ENCODE peak calls at places on chromosomes 3 and 15, in ten cellular contexts. B is CD4-positive, CD25-positive, alpha-beta regulatory T cell; P is breast epithelium; L is lung; J is heart left ventricle; R is upper lobe of left lung; C is right lobe of liver; X is right atrium auricular region; Q is esophagus muscularis mucosa; Z is left ventricle myocardium inferior. I is an unnamed sample.

GRCh38 chr3:162489853-162490252 is 993.2 kb downstream of the OTOL1 start:
- DNase-seq in P (no peak), Q (no peak), C (no peak), B (no peak), R (no peak), Z (no peak), J (no peak), L (no peak), X (no peak), I (peak; percentile 17)

GRCh38 chr3:48426401-48426909 is 3.4 kb downstream of the PLXNB1 start:
- DNase-seq in Q (no peak), R (no peak), Z (peak; percentile 69), B (no peak), J (peak; percentile 78), P (no peak), X (no peak), L (no peak), C (no peak), I (no peak)

GRCh38 chr15:35281515-35281914 is 196.4 kb upstream of the NANOGP8 start:
- DNase-seq in L (no peak), Q (no peak), J (no peak), C (no peak), Z (no peak), P (no peak), R (no peak), B (no peak), X (no peak), I (no peak)

GRCh38 chr3:194379231-194379630 is 9.7 kb upstream of the LRRC15 start:
- DNase-seq in C (no peak), P (no peak), R (no peak), L (no peak), Q (no peak), J (no peak), Z (no peak), X (no peak), B (no peak), I (no peak)

GRCh38 chr3:52286777-52287110 is 884 bp upstream of the GLYCTK start:
- DNase-seq in C (peak; percentile 84), P (peak; percentile 7), Z (no peak), B (no peak), Q (no peak), R (no peak), X (no peak), L (no peak), J (no peak), I (no peak)

GRCh38 chr3:194900886-194901522 is 215.3 kb downstream of the FAM43A start:
- DNase-seq in R (no peak), Z (no peak), X (no peak), B (no peak), Q (peak; percentile 77), C (no peak), P (no peak), J (peak; percentile 33), L (peak; percentile 16), I (no peak)

GRCh38 chr3:151769175-151769574 is 35.4 kb downstream of the AADACL2 start:
- DNase-seq in Q (no peak), Z (no peak), X (no peak), L (no peak), B (no peak), R (no peak), J (no peak), C (no peak), P (no peak), I (no peak)

GRCh38 chr3:29319262-29319661 is 38.4 kb downstream of the RBMS3 start:
- DNase-seq in P (no peak), Z (no peak), B (no peak), J (no peak), L (no peak), X (no peak), C (no peak), R (no peak), Q (no peak), I (no peak)

GRCh38 chr3:128348805-128349531 is 117.7 kb downstream of the DNAJB8 start:
- DNase-seq in R (no peak), J (no peak), C (peak; percentile 31), X (no peak), Q (no peak), P (no peak), Z (no peak), B (no peak), L (no peak), I (no peak)

GRCh38 chr3:53185761-53186465 is 24.9 kb downstream of the PRKCD start:
- DNase-seq in Z (no peak), Q (no peak), C (no peak), X (no peak), P (no peak), L (no peak), J (no peak), B (no peak), R (no peak), I (no peak)

DNA sequence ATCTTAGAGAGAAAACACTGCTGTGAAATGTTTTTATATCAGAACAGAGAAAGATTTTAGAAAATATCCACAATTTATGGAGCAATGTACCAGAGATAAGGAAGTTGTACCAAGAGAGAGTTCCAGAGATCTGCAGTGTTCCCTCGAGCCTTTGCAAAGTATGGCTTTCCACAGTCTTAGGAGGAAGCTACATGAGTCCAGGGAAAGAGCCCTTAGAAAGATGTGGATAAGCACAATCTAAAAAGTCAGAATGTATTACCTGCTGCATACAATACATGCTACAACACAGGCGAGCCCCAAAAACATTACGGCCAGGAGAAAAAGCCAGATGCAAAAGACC is 56.4 kb downstream of the ZNF860 start:
- DNase-seq in L (no peak), B (no peak), P (no peak), J (no peak), R (no peak), C (no peak), Q (no peak), X (no peak), Z (no peak), I (no peak)
- H3K27ac ChIP-seq in L (no peak overlapping the region), B (no peak overlapping the region), P (no peak overlapping the region), J (no peak overlapping the region), R (no peak overlapping the region), C (no peak overlapping the region), Q (no peak overlapping the region), X (no peak overlapping the region), Z (no peak overlapping the region), I (no peak overlapping the region)

GRCh38 chr15:25790003-25790660 is 73.0 kb downstream of the ATP10A start:
- DNase-seq in P (no peak), L (no peak), J (peak; percentile 62), Z (peak; percentile 55), C (no peak), Q (peak; percentile 95), X (peak; percentile 80), B (no peak), R (no peak), I (peak; percentile 74)
- H3K4me1 ChIP-seq in P (no peaks in the 10 kb centered on the region), L (no peaks in the 10 kb centered on the region), J (no peaks in the 10 kb centered on the region), Z (peaks cover 21% of the 10 kb centered on the region), C (no peaks in the 10 kb centered on the region), Q (peaks cover 91% of the 10 kb centered on the region), X (peaks cover 30% of the 10 kb centered on the region), B (no peaks in the 10 kb centered on the region), R (peaks cover 19% of the 10 kb centered on the region), I (peaks cover 22% of the 10 kb centered on the region)

DNA sequence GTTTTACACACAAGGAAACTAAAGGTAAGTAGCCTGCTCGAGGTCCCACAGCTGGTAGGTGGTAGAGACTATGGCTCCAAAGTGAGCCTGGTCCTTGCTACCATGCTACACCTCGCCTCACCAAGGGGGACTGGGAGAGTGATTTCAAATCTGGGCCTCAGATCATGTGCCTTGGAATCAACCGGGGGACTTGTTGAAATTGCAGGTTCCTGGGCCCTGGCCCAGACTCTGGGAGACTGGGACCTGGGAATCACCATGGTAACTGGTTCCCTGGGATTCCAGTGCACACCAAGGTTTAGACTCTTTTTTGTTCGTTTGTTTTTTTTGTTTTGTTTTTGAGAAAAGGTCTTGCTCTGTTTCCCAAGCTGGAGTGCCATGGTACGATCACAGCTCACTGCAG is 21.1 kb downstream of the DNASE1L3 start:
- DNase-seq in B (no peak), Q (no peak), P (no peak), C (no peak), R (no peak), L (no peak), X (no peak), J (no peak), Z (no peak), I (no peak)
- H3K27ac ChIP-seq in B (no peak overlapping the region), Q (peak overlapping the region; percentile 36), P (no peak overlapping the region), C (peak overlapping the region; percentile 83), R (peak overlapping the region; percentile 62), L (no peak overlapping the region), X (peak overlapping the region; percentile 5), J (peak overlapping the region; percentile 52), Z (peak overlapping the region; percentile 52), I (no peak overlapping the region)

DNA sequence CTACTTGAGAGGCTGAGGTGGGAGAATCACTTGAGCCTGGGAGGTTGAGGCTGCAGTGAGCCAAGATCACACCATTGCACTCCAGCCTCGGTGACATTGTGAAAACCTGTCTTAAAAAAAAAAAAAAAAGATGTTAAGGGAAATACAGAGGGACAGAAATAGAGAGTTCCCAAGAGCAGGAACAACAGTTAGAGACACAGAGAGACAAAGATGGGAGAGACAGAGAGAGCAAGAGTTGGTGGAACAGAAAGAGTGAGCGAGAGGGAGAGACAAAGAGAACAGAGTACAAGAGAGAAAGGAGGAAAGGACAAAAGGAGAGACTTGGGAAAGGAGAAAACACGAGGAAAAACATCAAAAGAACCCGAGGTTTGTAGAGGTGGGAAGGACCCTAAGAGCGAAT is 35.8 kb downstream of the BHLHE40 start:
- DNase-seq in L (no peak), X (no peak), J (no peak), B (no peak), C (no peak), Z (no peak), P (no peak), R (no peak), Q (no peak), I (no peak)
- H3K4me1 ChIP-seq in L (peaks cover 10% of the 10 kb centered on the region), X (peaks cover 56% of the 10 kb centered on the region), J (peaks cover 29% of the 10 kb centered on the region), B (peaks cover 22% of the 10 kb centered on the region), C (no peaks in the 10 kb centered on the region), Z (peaks cover 58% of the 10 kb centered on the region), P (no peaks in the 10 kb centered on the region), R (peaks cover 33% of the 10 kb centered on the region), Q (peaks cover 19% of the 10 kb centered on the region), I (peaks cover 5% of the 10 kb centered on the region)

GRCh38 chr3:5330152-5330810 is 142.8 kb downstream of the EDEM1 start:
- DNase-seq in B (no peak), Z (no peak), P (no peak), X (no peak), Q (no peak), J (no peak), C (no peak), R (no peak), L (no peak), I (no peak)
- H3K27ac ChIP-seq in B (no peak overlapping the region), Z (no peak overlapping the region), P (no peak overlapping the region), X (no peak overlapping the region), Q (no peak overlapping the region), J (no peak overlapping the region), C (no peak overlapping the region), R (no peak overlapping the region), L (no peak overlapping the region), I (no peak overlapping the region)

GRCh38 chr3:24679429-24679828 is 184.8 kb upstream of the THRB start:
- DNase-seq in X (no peak), Z (no peak), J (no peak), R (no peak), P (no peak), B (no peak), L (no peak), Q (no peak), C (no peak), I (no peak)
- H3K4me1 ChIP-seq in X (no peaks in the 10 kb centered on the region), Z (no peaks in the 10 kb centered on the region), J (no peaks in the 10 kb centered on the region), R (no peaks in the 10 kb centered on the region), P (no peaks in the 10 kb centered on the region), B (no peaks in the 10 kb centered on the region), L (no peaks in the 10 kb centered on the region), Q (peaks cover 3% of the 10 kb centered on the region), C (peaks cover 8% of the 10 kb centered on the region), I (no peaks in the 10 kb centered on the region)

I was measured in testis.